ENCODE peak calls at places on chromosomes 3 and 15, in ten cellular contexts. T is foreskin fibroblast, J is A549, M is Calu3, N is endothelial cell, H is A673, O is astrocyte of the cerebellum, E is HCT116, Y is transverse colon, Z is testis. R is an unnamed sample.

GRCh38 chr15:34837246-34838016 is 42.1 kb upstream of the ACTC1 start:
- DNase-seq in T (peak), J (peak), M (no peak), N (no peak), H (no peak), O (peak), E (no peak), Y (no peak), Z (no peak), R (peak)

GRCh38 chr3:151214459-151214858 is 11.4 kb upstream of the GPR171 start:
- DNase-seq in T (no peak), J (no peak), M (no peak), N (no peak), H (no peak), O (no peak), E (no peak), Y (no peak), Z (no peak), R (no peak)

GRCh38 chr3:9474482-9474881 is 77.1 kb downstream of the SETD5 start:
- DNase-seq in T (no peak), J (no peak), M (no peak), N (no peak), H (no peak), O (no peak), E (no peak), Y (no peak), Z (no peak), R (no peak)

GRCh38 chr3:42988566-42988965 is 9.5 kb downstream of the GASK1A start:
- DNase-seq in T (no peak), J (no peak), M (no peak), N (no peak), H (no peak), O (no peak), E (no peak), Y (no peak), Z (no peak), R (no peak)

GRCh38 chr3:188901126-188901525 is 270.6 kb upstream of the TPRG1 start:
- DNase-seq in T (peak), J (no peak), M (no peak), N (no peak), H (no peak), O (no peak), E (no peak), Y (no peak), Z (no peak), R (no peak)

GRCh38 chr15:66323312-66323928 is 30.1 kb downstream of the DIS3L start:
- DNase-seq in T (no peak), J (no peak), M (no peak), N (no peak), H (no peak), O (no peak), E (no peak), Y (no peak), Z (no peak), R (no peak)

GRCh38 chr15:96342143-96342466 is 11.6 kb downstream of the NR2F2 start:
- DNase-seq in T (no peak), J (no peak), M (no peak), N (no peak), H (peak), O (no peak), E (no peak), Y (no peak), Z (no peak), R (no peak)

GRCh38 chr15:31322486-31322885 is 4.1 kb upstream of the KLF13 start:
- DNase-seq in T (no peak), J (no peak), M (no peak), N (no peak), H (no peak), O (no peak), E (no peak), Y (no peak), Z (no peak), R (no peak)

GRCh38 chr3:165532851-165533250 is 304.4 kb downstream of the BCHE start:
- DNase-seq in T (no peak), J (no peak), M (no peak), N (no peak), H (no peak), O (no peak), E (no peak), Y (no peak), Z (no peak), R (no peak)

GRCh38 chr3:195259146-195259563 is 11.8 kb downstream of the XXYLT1 start:
- DNase-seq in T (peak), J (peak), M (no peak), N (no peak), H (no peak), O (no peak), E (no peak), Y (no peak), Z (no peak), R (no peak)

GRCh38 chr3:156106721-156107373 is 13.5 kb upstream of the KCNAB1 start:
- DNase-seq in T (no peak), J (no peak), M (no peak), N (no peak), H (no peak), O (no peak), E (no peak), Y (no peak), Z (no peak), R (no peak)
- TF ChIP-seq CTCF in T (no peak), J (no peak), M (no peak), N (peak), H (peak), O (peak), E (no peak), Y (no peak), Z (no peak), R (no peak)

GRCh38 chr3:175445741-175446140 is 586.6 kb downstream of the NAALADL2 start:
- DNase-seq in T (no peak), J (no peak), M (no peak), N (no peak), H (no peak), O (no peak), E (no peak), Y (no peak), Z (no peak), R (no peak)
- TF ChIP-seq CTCF in T (no peak), J (no peak), M (no peak), N (no peak), H (no peak), O (no peak), E (no peak), Y (no peak), Z (no peak), R (no peak)

GRCh38 chr3:18443670-18444596 is 18.8 kb upstream of the SATB1 start:
- DNase-seq in T (no peak), J (no peak), M (peak), N (no peak), H (peak), O (no peak), E (no peak), Y (peak), Z (no peak), R (no peak)

GRCh38 chr3:18442743-18443669 is 17.9 kb upstream of the SATB1 start:
- DNase-seq in T (no peak), J (no peak), M (no peak), N (no peak), H (no peak), O (no peak), E (no peak), Y (no peak), Z (no peak), R (no peak)

GRCh38 chr3:18445421-18446066 is 20.4 kb upstream of the SATB1 start:
- DNase-seq in T (no peak), J (no peak), M (no peak), N (no peak), H (no peak), O (no peak), E (no peak), Y (peak), Z (no peak), R (no peak)

GRCh38 chr3:18446067-18446793 is 21.1 kb upstream of the SATB1 start:
- DNase-seq in T (no peak), J (no peak), M (no peak), N (no peak), H (no peak), O (no peak), E (no peak), Y (no peak), Z (no peak), R (no peak)

GRCh38 chr3:18444597-18445420 is 19.7 kb upstream of the SATB1 start:
- DNase-seq in T (peak), J (peak), M (peak), N (peak), H (peak), O (no peak), E (no peak), Y (peak), Z (peak), R (no peak)
- TF ChIP-seq CTCF in T (no peak), J (peak), M (no peak), N (peak), H (peak), O (no peak), E (no peak), Y (peak), Z (peak), R (peak)

GRCh38 chr3:138426211-138426610 is 8.2 kb upstream of the ESYT3 start:
- DNase-seq in T (no peak), J (no peak), M (no peak), N (no peak), H (no peak), O (no peak), E (peak), Y (no peak), Z (no peak), R (no peak)
- TF ChIP-seq CTCF in T (peak), J (peak), M (no peak), N (no peak), H (peak), O (peak), E (peak), Y (peak), Z (no peak), R (peak)

R was measured in AG09319.